ENCODE peak calls at places on chromosome 22, in ten cellular contexts. H is T-cell; E is activated T-helper 1 cell treated with anti-CD3 and anti-CD28 coated beads, Interleukin-12 subunit alpha, Interleukin-12 subunit beta, Interleukin-2, Interleukin-4 antibody, amounts not matched to agents 30 ng/mL and 10 ng/mL and 1 ng/mL, durations not matched to agents 14 hours and 24 hours and 36 hours; O is cardiac muscle cell; G is NCI-H1436 treated with DMSO at 0.1 percent for 48 hours; T is EL; D is GM23338; Q is M059J; M is GM23248; F is gastrocnemius medialis. X is an unnamed sample.
A peak's percentile ranks its signal among the peaks of the same experiment; 100 is the strongest.

GRCh38 chr22:24429411-24430365 is 2.3 kb downstream of the ADORA2A start:
- DNase-seq in T (peak; percentile 43), O (no peak), H (peak; percentile 36), F (no peak), M (peak; percentile 33), D (peak; percentile 58), E (peak; percentile 57), Q (peak; percentile 78), G (no peak), X (no peak)

GRCh38 chr22:27311666-27312566 is 489.6 kb downstream of the MN1 start:
- DNase-seq in E (no peak), H (no peak), T (no peak), F (no peak), O (no peak), D (peak; percentile 48), M (no peak), Q (no peak), G (no peak), X (peak; percentile 32)

GRCh38 chr22:50737728-50738648 is at the start of gene ACR:
- DNase-seq in Q (no peak), M (no peak), T (no peak), D (no peak), F (peak; percentile 5), O (no peak), H (no peak), E (no peak), G (no peak), X (no peak)

GRCh38 chr22:50704510-50705218 is 32.0 kb downstream of the SHANK3 start:
- DNase-seq in F (no peak), M (no peak), E (no peak), Q (no peak), O (no peak), D (no peak), G (no peak), T (no peak), H (no peak), X (no peak)

GRCh38 chr22:50547231-50547851 is 1.6 kb downstream of the KLHDC7B start:
- DNase-seq in Q (no peak), F (no peak), T (no peak), G (no peak), M (no peak), O (no peak), E (no peak), D (no peak), H (no peak), X (no peak)

GRCh38 chr22:38051900-38052862 is 5.0 kb upstream of the PICK1 start:
- DNase-seq in T (peak; percentile 75), E (peak; percentile 59), G (peak; percentile 19), M (peak; percentile 78), D (peak; percentile 94), O (peak; percentile 92), Q (peak; percentile 61), F (peak; percentile 81), H (peak; percentile 71), X (peak; percentile 90)

GRCh38 chr22:29751139-29751538 is 15.7 kb downstream of the ZMAT5 start:
- DNase-seq in Q (no peak), O (no peak), F (no peak), M (no peak), E (no peak), G (no peak), D (no peak), H (no peak), T (no peak), X (no peak)

GRCh38 chr22:30865656-30866055 is 102.9 kb downstream of the MORC2 start:
- DNase-seq in E (no peak), Q (no peak), T (no peak), M (no peak), F (no peak), G (no peak), O (no peak), D (no peak), H (no peak), X (no peak)

GRCh38 chr22:31488988-31489617 is 539 bp downstream of the EIF4ENIF1 start:
- DNase-seq in G (no peak), Q (peak; percentile 28), D (peak; percentile 65), O (peak; percentile 74), E (peak; percentile 14), T (peak; percentile 42), M (peak; percentile 76), H (peak; percentile 14), F (no peak), X (peak; percentile 48)

GRCh38 chr22:24728790-24729637 is 45.5 kb downstream of the PIWIL3 start:
- DNase-seq in G (no peak), F (no peak), Q (no peak), O (peak; percentile 40), M (no peak), T (no peak), D (peak; percentile 9), E (no peak), H (no peak), X (no peak)

GRCh38 chr22:42676059-42676607 is 26.9 kb upstream of the CYB5R3 start:
- DNase-seq in M (peak; percentile 45), F (no peak), G (no peak), H (no peak), E (no peak), Q (no peak), D (no peak), T (peak; percentile 31), O (no peak), X (no peak)

GRCh38 chr22:49176956-49177355 is 650.7 kb downstream of the BRD1 start:
- DNase-seq in M (no peak), T (no peak), Q (no peak), F (no peak), H (no peak), O (no peak), D (no peak), E (no peak), G (no peak), X (no peak)

GRCh38 chr22:17403906-17404305 is 34.6 kb downstream of the CECR2 start:
- DNase-seq in O (no peak), F (peak; percentile 79), G (no peak), T (no peak), D (no peak), H (no peak), Q (no peak), M (no peak), E (no peak), X (no peak)

GRCh38 chr22:20750461-20751184 is 23.3 kb upstream of the SERPIND1 start:
- DNase-seq in H (no peak), D (no peak), G (no peak), E (peak; percentile 2), F (peak; percentile 86), Q (peak; percentile 76), M (peak; percentile 93), O (peak; percentile 22), T (peak; percentile 85), X (peak; percentile 92)

GRCh38 chr22:36086170-36086490 is 57.5 kb upstream of the RBFOX2 start:
- DNase-seq in H (no peak), E (no peak), T (peak; percentile 26), G (no peak), D (peak; percentile 73), M (no peak), Q (no peak), F (no peak), O (no peak), X (no peak)

GRCh38 chr22:24827305-24827704 is 21.3 kb downstream of the SGSM1 start:
- DNase-seq in H (no peak), F (no peak), D (no peak), E (no peak), M (no peak), Q (no peak), O (no peak), G (no peak), T (no peak), X (no peak)

GRCh38 chr22:17132112-17132511 is 11.0 kb upstream of the TMEM121B start:
- DNase-seq in Q (no peak), H (no peak), M (no peak), F (peak; percentile 66), D (no peak), O (peak; percentile 62), T (no peak), G (no peak), E (no peak), X (no peak)

GRCh38 chr22:42803454-42803853 is 53.6 kb downstream of the ARFGAP3 start:
- DNase-seq in D (no peak), T (no peak), Q (no peak), E (no peak), G (no peak), H (no peak), F (peak; percentile 84), O (no peak), M (no peak), X (no peak)

GRCh38 chr22:20451920-20452319 is 14.3 kb upstream of the SCARF2 start:
- DNase-seq in G (no peak), T (no peak), O (no peak), H (no peak), Q (no peak), E (no peak), D (no peak), M (no peak), F (no peak), X (no peak)

GRCh38 chr22:32202161-32202538 is 2.7 kb downstream of the RFPL2 start:
- DNase-seq in Q (no peak), H (no peak), G (no peak), D (no peak), M (no peak), O (no peak), T (no peak), F (no peak), E (no peak), X (no peak)

GRCh38 chr22:27474711-27475547 is 326.6 kb downstream of the MN1 start:
- DNase-seq in H (no peak), Q (peak; percentile 97), G (no peak), O (no peak), D (peak; percentile 88), T (peak; percentile 97), M (peak; percentile 96), F (no peak), E (no peak), X (peak; percentile 91)

GRCh38 chr22:30694638-30695350 is at the start of gene OSBP2:
- DNase-seq in D (peak; percentile 55), F (peak; percentile 30), E (peak; percentile 21), G (no peak), T (peak; percentile 35), M (peak; percentile 45), Q (peak; percentile 14), H (peak; percentile 5), O (peak; percentile 77), X (peak; percentile 9)

GRCh38 chr22:38397189-38398097 is 57.6 kb downstream of the KCNJ4 start:
- DNase-seq in E (no peak), O (peak; percentile 66), T (no peak), M (peak; percentile 57), Q (peak; percentile 28), F (no peak), D (peak; percentile 92), H (no peak), G (no peak), X (no peak)

GRCh38 chr22:45450931-45451651 is 37.6 kb downstream of the RIBC2 start:
- DNase-seq in H (no peak), G (no peak), E (no peak), Q (peak; percentile 23), M (peak; percentile 91), F (peak; percentile 36), O (no peak), D (no peak), T (peak; percentile 88), X (peak; percentile 82)

GRCh38 chr22:29827091-29827490 is 11.0 kb downstream of the ASCC2 start:
- DNase-seq in G (no peak), M (no peak), E (no peak), O (no peak), F (no peak), Q (no peak), H (no peak), T (no peak), D (no peak), X (no peak)

GRCh38 chr22:42799462-42800405 is 57.3 kb downstream of the ARFGAP3 start:
- DNase-seq in E (no peak), M (peak; percentile 33), D (peak; percentile 63), T (no peak), F (no peak), H (no peak), O (no peak), Q (no peak), G (no peak), X (no peak)

GRCh38 chr22:36445158-36445668 is 36.2 kb downstream of the TXN2 start:
- DNase-seq in M (peak; percentile 80), G (no peak), H (no peak), Q (peak; percentile 94), T (peak; percentile 94), F (no peak), D (peak; percentile 46), E (no peak), O (no peak), X (peak; percentile 81)

GRCh38 chr22:44449061-44449682 is 48.9 kb downstream of the RTL6 start:
- DNase-seq in Q (peak; percentile 96), E (no peak), F (no peak), D (no peak), O (no peak), T (peak; percentile 97), G (no peak), M (peak; percentile 95), H (no peak), X (peak; percentile 85)

X was measured in AG08395.